ENCODE peak calls at places on chromosomes 5 and 9, in seven cellular contexts. J, T, F, V, Y, A and O are unnamed samples.

GRCh38 chr9:14198049-14198448 is 115.9 kb downstream of the NFIB start:
- DNase-seq in V (no peak), J (no peak), F (no peak), T (no peak), Y (no peak), A (no peak), O (no peak)

GRCh38 chr5:56819027-56819881 is 3.9 kb downstream of the MAP3K1 start:
- DNase-seq in J (no peak), A (no peak), T (peak; percentile 65), F (no peak), V (peak; percentile 6), Y (no peak), O (peak; percentile 33)

GRCh38 chr9:70120834-70121510 is 77.3 kb downstream of the MAMDC2 start:
- DNase-seq in Y (no peak), T (no peak), F (peak; percentile 93), J (peak; percentile 95), A (no peak), V (peak; percentile 94), O (peak; percentile 96)

GRCh38 chr9:89667730-89668129 is 62.9 kb downstream of the GADD45G start:
- DNase-seq in Y (no peak), T (no peak), J (no peak), A (no peak), V (no peak), F (no peak), O (no peak)

GRCh38 chr5:28603869-28604268 is 1565.5 kb upstream of the CDH9 start:
- DNase-seq in J (no peak), T (no peak), Y (no peak), F (no peak), V (no peak), A (no peak), O (no peak)

GRCh38 chr5:169223595-169223953 is 77.4 kb downstream of the SLIT3 start:
- DNase-seq in T (no peak), F (no peak), V (no peak), A (no peak), Y (no peak), J (no peak), O (peak; percentile 37)

GRCh38 chr9:127937046-127937382 is 640 bp downstream of the DPM2 start:
- DNase-seq in T (peak; percentile 17), F (no peak), A (no peak), Y (no peak), J (no peak), V (peak; percentile 45), O (peak; percentile 33)

GRCh38 chr9:14380061-14380836 is 66.3 kb upstream of the NFIB start:
- DNase-seq in A (no peak), F (no peak), V (no peak), T (no peak), J (no peak), Y (no peak), O (no peak)

GRCh38 chr5:133336121-133336968 is 276.0 kb downstream of the FSTL4 start:
- DNase-seq in J (no peak), F (no peak), V (no peak), A (no peak), T (no peak), Y (no peak), O (no peak)

GRCh38 chr5:154943527-154943926 is 2.7 kb downstream of the MRPL22 start:
- DNase-seq in V (no peak), A (no peak), T (no peak), Y (no peak), F (no peak), J (no peak), O (no peak)

GRCh38 chr9:122088880-122089567 is 4.1 kb downstream of the TTLL11 start:
- DNase-seq in A (no peak), J (no peak), Y (no peak), T (no peak), V (no peak), F (no peak), O (no peak)

GRCh38 chr5:171845857-171846785 is 60.5 kb downstream of the SMIM23 start:
- DNase-seq in Y (no peak), J (peak; percentile 15), A (no peak), V (peak; percentile 48), F (peak; percentile 62), T (no peak), O (peak; percentile 50)